ENCODE peak calls at places on chromosomes 6 and 20, in five cellular contexts. X, A, Z, Y and F are unnamed samples.

GRCh38 chr6:126118058-126118759 is 131.9 kb downstream of the TRMT11 start:
- DNase-seq in X (no peak), A (no peak), Z (no peak), Y (no peak), F (no peak)

GRCh38 chr20:50029083-50029696 is 46.4 kb downstream of the SNAI1 start:
- DNase-seq in X (no peak), A (no peak), Z (no peak), Y (no peak), F (no peak)

GRCh38 chr20:1700990-1701389 is 43.4 kb upstream of the SIRPG start:
- DNase-seq in X (no peak), A (no peak), Z (no peak), Y (no peak), F (peak; percentile 54)

GRCh38 chr6:105759946-105760345 is 326.2 kb upstream of the PRDM1 start:
- DNase-seq in X (no peak), A (no peak), Z (no peak), Y (no peak), F (peak; percentile 16)

GRCh38 chr6:107603029-107603428 is 113.1 kb downstream of the SOBP start:
- DNase-seq in X (no peak), A (no peak), Z (no peak), Y (no peak), F (no peak)

GRCh38 chr6:167467793-167468431 is 143.0 kb downstream of the TTLL2 start:
- DNase-seq in X (no peak), A (no peak), Z (no peak), Y (no peak), F (no peak)

GRCh38 chr6:111673086-111673485 is 67.4 kb upstream of the TRAF3IP2 start:
- DNase-seq in X (no peak), A (no peak), Z (no peak), Y (no peak), F (no peak)

GRCh38 chr20:37651932-37652331 is 41.9 kb upstream of the CTNNBL1 start:
- DNase-seq in X (peak; percentile 46), A (no peak), Z (no peak), Y (peak; percentile 77), F (peak; percentile 58)

GRCh38 chr6:143677577-143677890 is 231 bp upstream of the PHACTR2 start:
- DNase-seq in X (no peak), A (no peak), Z (no peak), Y (no peak), F (no peak)

GRCh38 chr6:114033606-114034005 is 62.7 kb upstream of the HDAC2 start:
- DNase-seq in X (no peak), A (no peak), Z (no peak), Y (no peak), F (peak; percentile 7)

GRCh38 chr20:577167-577791 is 32.8 kb downstream of the TCF15 start:
- DNase-seq in X (no peak), A (no peak), Z (no peak), Y (peak; percentile 88), F (peak; percentile 22)

GRCh38 chr6:43817192-43817591 is 47.2 kb downstream of the VEGFA start:
- DNase-seq in X (no peak), A (no peak), Z (no peak), Y (peak; percentile 74), F (peak; percentile 55)

GRCh38 chr6:132199343-132199742 is 201.9 kb downstream of the MOXD1 start:
- DNase-seq in X (no peak), A (no peak), Z (no peak), Y (no peak), F (peak; percentile 81)

GRCh38 chr20:19802492-19803158 is 44.6 kb downstream of the RIN2 start:
- DNase-seq in X (no peak), A (no peak), Z (no peak), Y (peak; percentile 58), F (peak; percentile 87)

GRCh38 chr6:145051661-145052060 is 683.7 kb downstream of the EPM2A start:
- DNase-seq in X (no peak), A (no peak), Z (no peak), Y (no peak), F (no peak)

GRCh38 chr6:107493158-107494057 is 3.5 kb downstream of the SOBP start:
- DNase-seq in X (peak; percentile 33), A (no peak), Z (no peak), Y (peak; percentile 59), F (no peak)

GRCh38 chr6:157240059-157240959 is 83.0 kb downstream of the TMEM242 start:
- DNase-seq in X (peak; percentile 75), A (peak; percentile 75), Z (no peak), Y (no peak), F (peak; percentile 60)

GRCh38 chr20:35947489-35947888 is 6.8 kb downstream of the SCAND1 start:
- DNase-seq in X (no peak), A (no peak), Z (peak; percentile 5), Y (peak; percentile 86), F (peak; percentile 56)

GRCh38 chr6:21882066-21882465 is 288.5 kb downstream of the SOX4 start:
- DNase-seq in X (no peak), A (no peak), Z (no peak), Y (no peak), F (no peak)

GRCh38 chr6:3228791-3229565 is 1.5 kb upstream of the TUBB2B start:
- DNase-seq in X (no peak), A (no peak), Z (peak; percentile 24), Y (peak; percentile 78), F (no peak)

GRCh38 chr6:3228046-3228671 is 706 bp upstream of the TUBB2B start:
- DNase-seq in X (no peak), A (no peak), Z (no peak), Y (peak; percentile 88), F (no peak)

GRCh38 chr6:3229566-3230274 is 2.3 kb upstream of the TUBB2B start:
- DNase-seq in X (no peak), A (no peak), Z (no peak), Y (peak; percentile 81), F (no peak)

GRCh38 chr6:3226422-3227362 is 761 bp downstream of the TUBB2B start:
- DNase-seq in X (no peak), A (no peak), Z (no peak), Y (peak; percentile 73), F (no peak)

GRCh38 chr6:3227363-3228045 is at the start of gene TUBB2B:
- DNase-seq in X (no peak), A (no peak), Z (no peak), Y (peak; percentile 96), F (no peak)
- H3K4me1 ChIP-seq in X (peaks cover 29% of the 10 kb centered on the region), A (peaks cover 13% of the 10 kb centered on the region), Z (peaks cover 57% of the 10 kb centered on the region), Y (peaks cover 30% of the 10 kb centered on the region), F (peaks cover 29% of the 10 kb centered on the region)

GRCh38 chr6:127550403-127550802 is 26.6 kb upstream of the C6orf58 start:
- DNase-seq in X (no peak), A (no peak), Z (no peak), Y (no peak), F (peak; percentile 26)

DNA sequence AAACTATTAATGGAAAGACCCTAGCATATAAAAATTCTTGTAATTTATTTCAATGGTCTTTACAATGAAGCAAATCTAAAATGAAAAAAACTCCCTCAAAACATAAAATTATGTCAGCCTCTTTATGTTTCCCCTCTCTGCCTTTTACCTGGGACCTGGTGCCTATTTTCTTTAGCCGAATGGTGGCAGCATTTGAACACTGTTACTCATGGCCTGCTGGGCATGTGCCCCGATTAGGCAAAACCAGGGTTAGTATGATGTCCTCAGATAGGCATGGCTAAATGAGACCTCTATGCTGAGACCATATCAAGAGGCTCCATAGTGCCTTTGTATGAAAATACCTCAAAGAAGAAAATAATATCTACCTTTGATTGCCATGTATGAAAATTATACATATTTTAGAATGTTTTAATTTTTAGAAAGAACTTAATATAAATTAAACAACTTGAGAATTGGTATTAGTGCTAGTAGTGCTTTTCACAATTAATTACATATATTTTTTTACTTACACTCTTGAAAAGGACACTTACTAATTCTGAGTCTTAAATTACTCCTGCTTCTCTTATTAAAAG is 22.5 kb upstream of the C6orf58 start:
- DNase-seq in X (no peak), A (no peak), Z (no peak), Y (peak; percentile 75), F (peak; percentile 62)
- TF ChIP-seq CTCF in X (no peak), A (no peak), Z (no peak), Y (peak; percentile 85), F (peak; percentile 72)

DNA sequence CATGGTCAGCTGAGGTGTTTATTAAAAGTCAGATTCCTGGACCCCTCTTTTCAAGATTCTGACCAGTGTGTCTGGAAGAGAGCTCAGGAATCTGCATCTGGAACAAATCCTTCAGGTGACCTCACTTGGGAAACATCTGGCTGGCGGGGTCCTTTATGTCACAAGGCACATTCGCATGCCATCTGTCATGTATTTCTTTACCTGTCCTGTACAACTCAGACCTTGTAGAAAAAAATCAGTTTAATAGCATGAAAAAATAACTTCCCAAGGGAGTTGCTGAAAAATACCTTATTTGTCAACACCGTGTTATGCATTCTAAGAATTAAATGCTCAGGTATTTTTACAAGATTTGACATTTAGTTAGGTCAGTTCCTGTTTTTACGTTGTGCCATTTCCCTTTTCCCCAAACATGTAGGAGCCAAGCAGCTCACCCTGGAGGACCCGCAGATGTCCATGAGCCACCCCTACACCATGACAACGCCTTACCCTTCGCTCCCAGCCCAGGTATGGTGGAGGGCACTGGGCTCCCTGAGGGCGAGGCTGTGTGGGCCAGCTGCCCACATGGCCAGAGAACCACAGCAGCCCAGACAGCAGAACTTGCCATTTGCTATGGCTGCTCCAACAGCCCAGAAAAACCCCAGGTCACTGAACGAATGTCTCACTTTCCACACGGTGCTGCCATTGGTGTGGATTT is 4.0 kb downstream of the IRF4 start:
- DNase-seq in X (no peak), A (no peak), Z (no peak), Y (no peak), F (no peak)
- H3K4me1 ChIP-seq in X (peaks cover 6% of the 10 kb centered on the region), A (peaks cover 8% of the 10 kb centered on the region), Z (peaks cover 19% of the 10 kb centered on the region), Y (peaks cover 8% of the 10 kb centered on the region), F (no peaks in the 10 kb centered on the region)

GRCh38 chr6:28863607-28864320 is 60.0 kb downstream of the TRIM27 start:
- DNase-seq in X (peak; percentile 83), A (peak; percentile 41), Z (peak; percentile 81), Y (peak; percentile 75), F (peak; percentile 91)
- TF ChIP-seq CTCF in X (no peak), A (no peak), Z (no peak), Y (no peak), F (no peak)

GRCh38 chr6:4901256-4902061 is 102.4 kb downstream of the RPP40 start:
- DNase-seq in X (no peak), A (no peak), Z (no peak), Y (no peak), F (no peak)
- H3K4me1 ChIP-seq in X (no peaks in the 10 kb centered on the region), A (no peaks in the 10 kb centered on the region), Z (peaks cover 8% of the 10 kb centered on the region), Y (peaks cover 8% of the 10 kb centered on the region), F (no peaks in the 10 kb centered on the region)

GRCh38 chr6:26054937-26055669 is 32.1 kb upstream of the HFE start:
- DNase-seq in X (peak; percentile 96), A (peak; percentile 86), Z (peak; percentile 80), Y (peak; percentile 95), F (peak; percentile 93)
- TF ChIP-seq CTCF in X (no peak), A (no peak), Z (no peak), Y (no peak), F (no peak)

GRCh38 chr6:36920546-36920945 is 34.0 kb upstream of the PI16 start:
- DNase-seq in X (no peak), A (no peak), Z (no peak), Y (no peak), F (no peak)

GRCh38 chr6:36920049-36920448 is 34.3 kb downstream of the C6orf89 start:
- DNase-seq in X (no peak), A (no peak), Z (no peak), Y (no peak), F (peak; percentile 68)

GRCh38 chr6:36916159-36916558 is 30.4 kb downstream of the C6orf89 start:
- DNase-seq in X (no peak), A (no peak), Z (no peak), Y (no peak), F (peak; percentile 44)

GRCh38 chr6:36915599-36915998 is 29.8 kb downstream of the C6orf89 start:
- DNase-seq in X (no peak), A (no peak), Z (no peak), Y (no peak), F (no peak)

GRCh38 chr6:36917541-36918193 is 31.9 kb downstream of the C6orf89 start:
- DNase-seq in X (peak; percentile 62), A (no peak), Z (no peak), Y (no peak), F (no peak)
- H3K4me1 ChIP-seq in X (peaks cover 9% of the 10 kb centered on the region), A (peaks cover 15% of the 10 kb centered on the region), Z (peaks cover 8% of the 10 kb centered on the region), Y (no peaks in the 10 kb centered on the region), F (peaks cover 51% of the 10 kb centered on the region)